ENCODE peak calls at places on chromosomes 3 and 15, in five cellular contexts. A, Z, F, Q and M are unnamed samples.

GRCh38 chr15:58742424-58743160 is 6.9 kb downstream of the ADAM10 start:
- DNase-seq in A (peak; percentile 92), F (no peak), Z (no peak), Q (peak; percentile 80), M (no peak)

GRCh38 chr3:37183976-37184375 is 9.6 kb upstream of the LRRFIP2 start:
- DNase-seq in Z (no peak), F (no peak), A (no peak), Q (peak; percentile 75), M (no peak)

GRCh38 chr3:114624676-114625181 is 330.9 kb downstream of the TIGIT start:
- DNase-seq in A (peak; percentile 99), F (peak; percentile 92), Z (peak; percentile 96), Q (peak; percentile 99), M (peak; percentile 97)

GRCh38 chr3:42501681-42502428 is 588 bp upstream of the VIPR1 start:
- DNase-seq in A (peak; percentile 2), Z (peak; percentile 78), F (peak; percentile 50), Q (no peak), M (peak; percentile 67)

GRCh38 chr15:75138016-75138999 is 63.4 kb upstream of the C15orf39 start:
- DNase-seq in Z (no peak), F (no peak), A (peak; percentile 10), Q (no peak), M (no peak)

GRCh38 chr15:66899555-66900350 is 165.6 kb upstream of the SMAD3 start:
- DNase-seq in Z (no peak), A (peak; percentile 59), Q (peak; percentile 6), F (no peak), M (no peak)

GRCh38 chr3:183895296-183895695 is 10.6 kb upstream of the PARL start:
- DNase-seq in A (peak; percentile 55), F (no peak), Z (no peak), Q (peak; percentile 7), M (no peak)

GRCh38 chr3:190320594-190321362 is 1.5 kb downstream of the CLDN1 start:
- DNase-seq in A (no peak), F (no peak), Z (no peak), Q (no peak), M (no peak)

GRCh38 chr3:14915636-14916222 is 31.7 kb upstream of the NR2C2 start:
- DNase-seq in A (no peak), F (no peak), Z (no peak), Q (no peak), M (no peak)

GRCh38 chr15:57698243-57698642 is 8.3 kb upstream of the POLR2M start:
- DNase-seq in Q (no peak), F (no peak), Z (no peak), A (no peak), M (no peak)

GRCh38 chr3:190786898-190787297 is 75.6 kb downstream of the GMNC start:
- DNase-seq in F (no peak), Z (no peak), Q (no peak), A (no peak), M (no peak)

GRCh38 chr3:23807161-23808015 is 1.6 kb downstream of the UBE2E1 start:
- DNase-seq in Q (peak; percentile 19), Z (no peak), A (peak; percentile 51), F (no peak), M (no peak)

GRCh38 chr15:62624541-62625399 is 417.8 kb upstream of the TPM1 start:
- DNase-seq in F (no peak), Z (no peak), A (peak; percentile 74), Q (peak; percentile 71), M (peak; percentile 63)

GRCh38 chr3:23916152-23916885 is 471 bp downstream of the NKIRAS1 start:
- DNase-seq in A (no peak), F (no peak), Q (no peak), Z (no peak), M (no peak)

GRCh38 chr15:66115568-66116206 is 137.9 kb downstream of the MEGF11 start:
- DNase-seq in A (no peak), F (no peak), Z (no peak), Q (no peak), M (no peak)

GRCh38 chr3:134795776-134796312 is 784 bp downstream of the EPHB1 start:
- DNase-seq in A (peak; percentile 8), Z (no peak), Q (peak; percentile 33), F (no peak), M (no peak)

GRCh38 chr15:36358094-36358961 is 221.1 kb upstream of the CDIN1 start:
- DNase-seq in A (peak; percentile 95), F (no peak), Q (peak; percentile 95), Z (no peak), M (no peak)

GRCh38 chr3:25040739-25041138 is 387.3 kb upstream of the RARB start:
- DNase-seq in F (no peak), Q (peak; percentile 31), A (no peak), Z (no peak), M (no peak)

GRCh38 chr3:44104668-44105321 is 136.9 kb upstream of the TOPAZ1 start:
- DNase-seq in Z (no peak), A (peak; percentile 16), F (no peak), Q (peak; percentile 67), M (no peak)

GRCh38 chr15:80549712-80550111 is 145.4 kb upstream of the ABHD17C start:
- DNase-seq in F (no peak), Q (peak; percentile 35), Z (no peak), A (no peak), M (no peak)

GRCh38 chr3:33918357-33918756 is 119.9 kb downstream of the PDCD6IP start:
- DNase-seq in Z (no peak), F (no peak), Q (peak; percentile 22), A (no peak), M (no peak)

GRCh38 chr3:128618398-128618726 is 32.3 kb downstream of the RPN1 start:
- DNase-seq in Q (no peak), A (no peak), F (no peak), Z (no peak), M (no peak)

GRCh38 chr3:160259589-160259988 is 34.4 kb downstream of the C3orf80 start:
- DNase-seq in A (peak; percentile 6), Q (peak; percentile 14), Z (no peak), F (no peak), M (no peak)

GRCh38 chr3:32401541-32402052 is 9.9 kb downstream of the CMTM7 start:
- DNase-seq in A (peak; percentile 70), F (peak; percentile 83), Q (peak; percentile 71), Z (peak; percentile 94), M (peak; percentile 69)

GRCh38 chr15:34481370-34481769 is 43.8 kb upstream of the GOLGA8A start:
- DNase-seq in F (no peak), Q (no peak), Z (no peak), A (no peak), M (no peak)

GRCh38 chr3:156668073-156668763 is 6.2 kb upstream of the TIPARP start:
- DNase-seq in A (peak; percentile 60), Q (peak; percentile 28), Z (no peak), F (no peak), M (no peak)

GRCh38 chr3:197239857-197240256 is 58.6 kb downstream of the DLG1 start:
- DNase-seq in Z (no peak), F (no peak), A (no peak), Q (no peak), M (no peak)
- H3K9me3 ChIP-seq in Z (peaks cover 12% of the 10 kb centered on the region), F (peaks cover 64% of the 10 kb centered on the region), A (peaks cover 9% of the 10 kb centered on the region), Q (peaks cover 13% of the 10 kb centered on the region), M (peaks cover 4% of the 10 kb centered on the region)

GRCh38 chr3:170063691-170064090 is 25.9 kb downstream of the GPR160 start:
- DNase-seq in F (no peak), Q (no peak), A (no peak), Z (no peak), M (no peak)

GRCh38 chr3:170064108-170064507 is 26.3 kb downstream of the GPR160 start:
- DNase-seq in Z (no peak), Q (no peak), A (no peak), F (no peak), M (no peak)

GRCh38 chr3:170062068-170062467 is 24.3 kb downstream of the GPR160 start:
- DNase-seq in F (no peak), A (no peak), Q (no peak), Z (no peak), M (no peak)

GRCh38 chr3:170059447-170059846 is 21.7 kb downstream of the GPR160 start:
- DNase-seq in F (no peak), A (no peak), Z (no peak), Q (no peak), M (no peak)

DNA sequence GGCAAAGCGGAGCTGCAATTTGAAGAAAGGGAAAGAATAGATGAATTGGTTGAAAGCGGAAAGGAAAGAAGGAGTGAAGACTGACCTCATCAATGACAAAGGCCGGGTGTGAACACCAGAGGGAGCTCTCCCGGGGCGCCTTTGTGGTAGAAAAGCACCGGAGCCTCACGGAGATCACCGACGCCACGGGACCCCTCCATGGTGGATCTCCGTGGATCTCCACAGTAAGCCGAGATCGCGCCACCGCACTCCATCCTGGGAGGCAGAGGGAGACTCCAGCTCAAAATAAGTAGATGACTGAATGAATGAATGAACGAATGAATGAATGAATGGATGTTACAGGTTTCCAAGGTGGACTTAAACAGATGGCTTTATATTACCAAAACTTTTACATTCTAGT is 25.0 kb downstream of the GPR160 start:
- DNase-seq in F (no peak), A (no peak), Q (no peak), Z (no peak), M (no peak)
- TF ChIP-seq CTCF in F (no peak), A (no peak), Q (no peak), Z (no peak), M (no peak)

GRCh38 chr15:27339138-27339537 is 368.2 kb downstream of the GABRG3 start:
- DNase-seq in Z (no peak), A (no peak), Q (no peak), F (no peak), M (no peak)

GRCh38 chr15:27341780-27342343 is 370.9 kb downstream of the GABRG3 start:
- DNase-seq in Z (no peak), Q (no peak), F (no peak), A (no peak), M (no peak)

DNA sequence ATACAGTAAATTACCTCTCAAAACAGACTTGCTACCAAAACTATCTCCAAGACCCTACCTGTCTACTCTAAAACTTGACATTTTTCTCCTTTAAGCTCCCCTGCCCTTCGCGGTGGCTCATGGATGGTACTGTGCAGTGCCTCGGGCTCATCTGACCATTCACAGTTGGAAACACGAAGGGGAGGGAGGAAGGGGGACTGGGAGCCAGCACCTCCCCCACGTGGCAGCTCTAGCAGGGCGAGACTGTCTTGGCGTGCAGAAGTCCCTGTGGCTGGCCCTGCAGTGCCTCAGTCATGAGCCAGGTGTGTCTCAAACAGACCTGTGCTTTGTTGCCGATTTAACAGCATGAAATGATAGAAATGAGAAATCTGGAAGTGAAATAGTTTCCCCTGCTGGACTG is 372.0 kb downstream of the GABRG3 start:
- DNase-seq in Q (no peak), F (no peak), Z (no peak), A (no peak), M (no peak)
- H3K9me3 ChIP-seq in Q (peaks cover 5% of the 10 kb centered on the region), F (peaks cover 17% of the 10 kb centered on the region), Z (no peaks in the 10 kb centered on the region), A (peaks cover 32% of the 10 kb centered on the region), M (no peaks in the 10 kb centered on the region)

DNA sequence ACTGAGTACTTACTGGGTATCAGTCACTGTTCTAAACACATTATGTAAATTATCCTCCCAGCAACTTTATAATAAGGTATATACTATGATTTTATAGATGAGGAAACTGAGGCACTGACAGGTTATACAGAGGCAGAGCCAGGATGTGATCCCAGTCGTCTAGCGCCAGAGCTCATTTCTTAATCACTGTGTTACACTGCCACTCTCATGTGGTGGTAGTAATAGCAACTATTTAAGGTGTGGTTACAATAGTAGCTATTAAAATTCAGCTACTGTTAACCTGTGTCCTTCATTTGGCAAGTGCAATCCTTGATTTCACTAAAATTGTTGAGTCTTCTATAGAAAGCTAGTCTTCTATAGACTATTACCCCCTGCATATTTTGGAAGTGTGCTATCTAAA is 43.1 kb upstream of the TRPC1 start:
- DNase-seq in Q (no peak), Z (no peak), F (no peak), A (no peak), M (no peak)
- TF ChIP-seq CTCF in Q (no peak), Z (no peak), F (no peak), A (no peak), M (no peak)

GRCh38 chr15:25245801-25246622 is 192.8 kb downstream of the UBE3A start:
- DNase-seq in A (no peak), Q (no peak), Z (no peak), F (no peak), M (peak; percentile 43)
- H3K9me3 ChIP-seq in A (peaks cover 71% of the 10 kb centered on the region), Q (peaks cover 33% of the 10 kb centered on the region), Z (no peaks in the 10 kb centered on the region), F (peaks cover 52% of the 10 kb centered on the region), M (no peaks in the 10 kb centered on the region)